ENCODE peak calls at places on chromosomes 12 and 14, in nine cellular contexts. One of them, this sample, is unnamed.

GRCh38 chr12:116624516-116624915 is 65.3 kb downstream of the MAP1LC3B2 start:
- DNase-seq in osteoblast: no peak
- DNase-seq in GM23338: no peak
- DNase-seq in pancreas: no peak
- DNase-seq in GM12878: no peak
- DNase-seq in K562: no peak
- DNase-seq in neural progenitor cell: no peak
- DNase-seq in lower lobe of right lung: no peak
- DNase-seq in IMR-90: no peak
- DNase-seq in this sample: no peak

GRCh38 chr12:115353467-115353866 is 669.5 kb upstream of the TBX3 start:
- DNase-seq in osteoblast: no peak
- DNase-seq in GM23338: no peak
- DNase-seq in pancreas: no peak
- DNase-seq in GM12878: no peak
- DNase-seq in K562: no peak
- DNase-seq in neural progenitor cell: no peak
- DNase-seq in lower lobe of right lung: no peak
- DNase-seq in IMR-90: no peak
- DNase-seq in this sample: no peak

GRCh38 chr12:51926718-51927117 is 19.4 kb downstream of the ACVRL1 start:
- DNase-seq in osteoblast: no peak
- DNase-seq in GM23338: peak; percentile 74
- DNase-seq in pancreas: peak; percentile 58
- DNase-seq in GM12878: no peak
- DNase-seq in K562: peak; percentile 63
- DNase-seq in neural progenitor cell: no peak
- DNase-seq in lower lobe of right lung: no peak
- DNase-seq in IMR-90: peak; percentile 42
- DNase-seq in this sample: peak; percentile 77

GRCh38 chr14:95190857-95191256 is 33.5 kb upstream of the DICER1 start:
- DNase-seq in osteoblast: no peak
- DNase-seq in GM23338: no peak
- DNase-seq in pancreas: no peak
- DNase-seq in GM12878: no peak
- DNase-seq in K562: no peak
- DNase-seq in neural progenitor cell: no peak
- DNase-seq in lower lobe of right lung: no peak
- DNase-seq in IMR-90: no peak
- DNase-seq in this sample: no peak

GRCh38 chr14:73723411-73723798 is 9.2 kb upstream of the PNMA1 start:
- DNase-seq in osteoblast: peak; percentile 96
- DNase-seq in GM23338: no peak
- DNase-seq in pancreas: no peak
- DNase-seq in GM12878: no peak
- DNase-seq in K562: no peak
- DNase-seq in neural progenitor cell: no peak
- DNase-seq in lower lobe of right lung: no peak
- DNase-seq in IMR-90: peak; percentile 42
- DNase-seq in this sample: no peak

GRCh38 chr12:92030618-92031017 is 115.0 kb downstream of the BTG1 start:
- DNase-seq in osteoblast: no peak
- DNase-seq in GM23338: no peak
- DNase-seq in pancreas: peak; percentile 23
- DNase-seq in GM12878: peak; percentile 88
- DNase-seq in K562: no peak
- DNase-seq in neural progenitor cell: no peak
- DNase-seq in lower lobe of right lung: no peak
- DNase-seq in IMR-90: peak; percentile 24
- DNase-seq in this sample: peak; percentile 51

GRCh38 chr14:96582995-96583394 is 80.8 kb downstream of the PAPOLA start:
- DNase-seq in osteoblast: no peak
- DNase-seq in GM23338: no peak
- DNase-seq in pancreas: no peak
- DNase-seq in GM12878: no peak
- DNase-seq in K562: no peak
- DNase-seq in neural progenitor cell: no peak
- DNase-seq in lower lobe of right lung: no peak
- DNase-seq in IMR-90: no peak
- DNase-seq in this sample: no peak

GRCh38 chr14:104158827-104159798 is 20.7 kb downstream of the KIF26A start:
- DNase-seq in osteoblast: no peak
- DNase-seq in GM23338: no peak
- DNase-seq in pancreas: no peak
- DNase-seq in GM12878: no peak
- DNase-seq in K562: peak; percentile 87
- DNase-seq in neural progenitor cell: peak; percentile 45
- DNase-seq in lower lobe of right lung: no peak
- DNase-seq in IMR-90: no peak
- DNase-seq in this sample: no peak

GRCh38 chr14:104514156-104514848 is 65.3 kb upstream of the C14orf180 start:
- DNase-seq in osteoblast: peak; percentile 34
- DNase-seq in GM23338: no peak
- DNase-seq in pancreas: peak; percentile 32
- DNase-seq in GM12878: no peak
- DNase-seq in K562: no peak
- DNase-seq in neural progenitor cell: no peak
- DNase-seq in lower lobe of right lung: no peak
- DNase-seq in IMR-90: no peak
- DNase-seq in this sample: no peak

GRCh38 chr14:106039400-106039799 is 513.0 kb downstream of the TMEM121 start:
- DNase-seq in osteoblast: no peak
- DNase-seq in GM23338: peak; percentile 1
- DNase-seq in pancreas: peak; percentile 15
- DNase-seq in GM12878: no peak
- DNase-seq in K562: peak; percentile 11
- DNase-seq in neural progenitor cell: no peak
- DNase-seq in lower lobe of right lung: peak; percentile 65
- DNase-seq in IMR-90: no peak
- DNase-seq in this sample: peak; percentile 29

GRCh38 chr14:50103558-50103957 is 12.8 kb downstream of the VCPKMT start:
- DNase-seq in osteoblast: no peak
- DNase-seq in GM23338: no peak
- DNase-seq in pancreas: no peak
- DNase-seq in GM12878: no peak
- DNase-seq in K562: no peak
- DNase-seq in neural progenitor cell: no peak
- DNase-seq in lower lobe of right lung: no peak
- DNase-seq in IMR-90: peak; percentile 43
- DNase-seq in this sample: no peak

GRCh38 chr14:95490127-95490526 is 26.3 kb downstream of the SYNE3 start:
- DNase-seq in osteoblast: no peak
- DNase-seq in GM23338: no peak
- DNase-seq in pancreas: no peak
- DNase-seq in GM12878: no peak
- DNase-seq in K562: no peak
- DNase-seq in neural progenitor cell: no peak
- DNase-seq in lower lobe of right lung: no peak
- DNase-seq in IMR-90: no peak
- DNase-seq in this sample: no peak

GRCh38 chr14:56199095-56199975 is 81.1 kb downstream of the PELI2 start:
- DNase-seq in osteoblast: no peak
- DNase-seq in GM23338: no peak
- DNase-seq in pancreas: no peak
- DNase-seq in GM12878: peak; percentile 32
- DNase-seq in K562: peak; percentile 72
- DNase-seq in neural progenitor cell: no peak
- DNase-seq in lower lobe of right lung: no peak
- DNase-seq in IMR-90: peak; percentile 99
- DNase-seq in this sample: no peak

GRCh38 chr12:28866296-28866695 is 282.8 kb upstream of the FAR2 start:
- DNase-seq in osteoblast: no peak
- DNase-seq in GM23338: no peak
- DNase-seq in pancreas: no peak
- DNase-seq in GM12878: no peak
- DNase-seq in K562: no peak
- DNase-seq in neural progenitor cell: no peak
- DNase-seq in lower lobe of right lung: no peak
- DNase-seq in IMR-90: no peak
- DNase-seq in this sample: no peak

GRCh38 chr14:64965356-64966000 is 6.7 kb downstream of the RAB15 start:
- DNase-seq in osteoblast: no peak
- DNase-seq in GM23338: no peak
- DNase-seq in pancreas: no peak
- DNase-seq in GM12878: no peak
- DNase-seq in K562: no peak
- DNase-seq in neural progenitor cell: no peak
- DNase-seq in lower lobe of right lung: no peak
- DNase-seq in IMR-90: no peak
- DNase-seq in this sample: no peak

GRCh38 chr12:102249073-102249854 is 51.6 kb upstream of the PMCH start:
- DNase-seq in osteoblast: no peak
- DNase-seq in GM23338: no peak
- DNase-seq in pancreas: no peak
- DNase-seq in GM12878: no peak
- DNase-seq in K562: no peak
- DNase-seq in neural progenitor cell: no peak
- DNase-seq in lower lobe of right lung: no peak
- DNase-seq in IMR-90: peak; percentile 27
- DNase-seq in this sample: no peak

DNA sequence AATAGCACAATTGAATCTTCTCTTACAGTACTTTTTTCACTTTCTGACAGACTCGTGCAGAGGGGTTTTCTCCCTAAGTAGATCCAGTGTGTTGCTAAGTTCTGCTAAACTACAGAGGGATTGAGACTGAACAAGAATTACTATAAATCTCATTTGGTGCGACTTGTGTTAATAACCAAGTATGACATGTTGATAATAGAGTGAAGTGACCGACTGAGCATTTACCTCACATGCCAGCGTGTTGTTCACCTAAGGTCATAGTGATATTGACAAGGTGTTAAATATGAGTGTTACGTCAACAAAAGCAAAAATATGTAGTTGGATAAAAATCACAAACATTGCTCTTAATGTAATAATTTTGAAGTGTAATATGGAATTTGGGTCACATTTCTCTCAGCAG is 97.8 kb upstream of the PDE3A start:
- DNase-seq in osteoblast: no peak
- DNase-seq in GM23338: no peak
- DNase-seq in pancreas: no peak
- DNase-seq in GM12878: no peak
- DNase-seq in K562: no peak
- DNase-seq in neural progenitor cell: no peak
- DNase-seq in lower lobe of right lung: no peak
- DNase-seq in IMR-90: no peak
- DNase-seq in this sample: no peak
- H3K27ac ChIP-seq in osteoblast: no peak overlapping the region
- H3K27ac ChIP-seq in GM23338: no peak overlapping the region
- H3K27ac ChIP-seq in pancreas: no peak overlapping the region
- H3K27ac ChIP-seq in GM12878: no peak overlapping the region
- H3K27ac ChIP-seq in K562: no peak overlapping the region
- H3K27ac ChIP-seq in neural progenitor cell: no peak overlapping the region
- H3K27ac ChIP-seq in lower lobe of right lung: no peak overlapping the region
- H3K27ac ChIP-seq in IMR-90: no peak overlapping the region
- H3K27ac ChIP-seq in this sample: peak overlapping the region; percentile 26

GRCh38 chr12:108826115-108826806 is 31.1 kb downstream of the SSH1 start:
- DNase-seq in osteoblast: peak; percentile 92
- DNase-seq in GM23338: no peak
- DNase-seq in pancreas: no peak
- DNase-seq in GM12878: no peak
- DNase-seq in K562: no peak
- DNase-seq in neural progenitor cell: no peak
- DNase-seq in lower lobe of right lung: peak; percentile 60
- DNase-seq in IMR-90: peak; percentile 97
- DNase-seq in this sample: peak; percentile 32
- H3K4me3 ChIP-seq in osteoblast: peak overlapping the region; percentile 52
- H3K4me3 ChIP-seq in GM23338: no peak overlapping the region
- H3K4me3 ChIP-seq in pancreas: no peak overlapping the region
- H3K4me3 ChIP-seq in GM12878: peak overlapping the region; percentile 21
- H3K4me3 ChIP-seq in K562: no peak overlapping the region
- H3K4me3 ChIP-seq in neural progenitor cell: no peak overlapping the region
- H3K4me3 ChIP-seq in lower lobe of right lung: peak overlapping the region; percentile 15
- H3K4me3 ChIP-seq in IMR-90: peak overlapping the region; percentile 26
- H3K4me3 ChIP-seq in this sample: peak overlapping the region; percentile 18

DNA sequence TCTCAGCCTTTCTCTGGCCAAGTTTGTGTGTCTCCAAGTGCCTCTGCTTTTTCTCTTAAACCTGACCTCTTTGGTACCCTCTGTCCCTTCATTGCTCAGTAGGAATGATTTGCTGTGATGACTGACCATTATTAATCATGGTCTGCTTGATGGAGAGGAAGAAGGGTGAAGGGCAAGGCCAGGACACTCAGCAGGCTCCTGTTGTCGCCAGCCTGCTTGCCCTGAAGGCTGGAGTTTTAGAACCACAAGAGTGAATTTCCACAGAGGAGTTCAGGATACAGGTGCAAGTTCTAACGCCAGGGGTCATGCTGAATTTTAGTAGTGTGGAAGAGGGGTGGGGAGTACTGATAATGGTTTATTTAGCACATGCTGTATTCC is 2.8 kb upstream of the ITGA5 start:
- DNase-seq in osteoblast: peak; percentile 26
- DNase-seq in GM23338: no peak
- DNase-seq in pancreas: no peak
- DNase-seq in GM12878: no peak
- DNase-seq in K562: no peak
- DNase-seq in neural progenitor cell: no peak
- DNase-seq in lower lobe of right lung: no peak
- DNase-seq in IMR-90: no peak
- DNase-seq in this sample: no peak
- H3K27me3 ChIP-seq in osteoblast: no peaks in the 10 kb centered on the region
- H3K27me3 ChIP-seq in GM23338: peaks cover 56% of the 10 kb centered on the region
- H3K27me3 ChIP-seq in pancreas: no peaks in the 10 kb centered on the region
- H3K27me3 ChIP-seq in GM12878: peaks cover 24% of the 10 kb centered on the region
- H3K27me3 ChIP-seq in K562: no peaks in the 10 kb centered on the region
- H3K27me3 ChIP-seq in neural progenitor cell: no peaks in the 10 kb centered on the region
- H3K27me3 ChIP-seq in lower lobe of right lung: no peaks in the 10 kb centered on the region
- H3K27me3 ChIP-seq in IMR-90: no peaks in the 10 kb centered on the region
- H3K27me3 ChIP-seq in this sample: peaks cover 46% of the 10 kb centered on the region

DNA sequence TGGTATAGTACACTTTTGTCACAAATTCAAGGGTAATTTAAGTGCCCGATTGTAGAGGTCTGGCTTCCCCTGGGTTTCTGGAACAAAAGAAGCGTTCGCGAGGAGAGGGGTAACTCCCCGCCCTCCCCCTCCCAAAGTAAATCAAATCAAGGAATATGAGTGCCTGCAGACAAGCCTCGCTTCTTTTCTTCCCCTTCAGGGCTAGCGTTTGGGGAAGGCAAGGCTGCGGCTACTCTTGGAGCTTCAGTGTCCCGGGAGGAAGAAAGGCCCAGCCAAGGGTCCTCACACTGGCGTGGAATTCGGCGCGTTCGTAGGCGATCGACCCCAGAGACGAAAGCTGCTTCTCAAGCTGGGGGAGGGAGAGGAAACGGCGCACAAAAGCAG is 414 bp upstream of the TMPO start:
- DNase-seq in osteoblast: no peak
- DNase-seq in GM23338: no peak
- DNase-seq in pancreas: no peak
- DNase-seq in GM12878: no peak
- DNase-seq in K562: no peak
- DNase-seq in neural progenitor cell: no peak
- DNase-seq in lower lobe of right lung: no peak
- DNase-seq in IMR-90: no peak
- DNase-seq in this sample: no peak
- H3K27ac ChIP-seq in osteoblast: peak overlapping the region; percentile 85
- H3K27ac ChIP-seq in GM23338: peak overlapping the region; percentile 100
- H3K27ac ChIP-seq in pancreas: peak overlapping the region; percentile 96
- H3K27ac ChIP-seq in GM12878: peak overlapping the region; percentile 99
- H3K27ac ChIP-seq in K562: peak overlapping the region; percentile 98
- H3K27ac ChIP-seq in neural progenitor cell: peak overlapping the region; percentile 99
- H3K27ac ChIP-seq in lower lobe of right lung: peak overlapping the region; percentile 96
- H3K27ac ChIP-seq in IMR-90: peak overlapping the region; percentile 90
- H3K27ac ChIP-seq in this sample: peak overlapping the region; percentile 97